ENCODE peak calls at places on chromosomes 5 and 9, in five cellular contexts. One of them, this sample, is unnamed.

GRCh38 chr9:95784318-95784717 is 91.2 kb upstream of the ERCC6L2 start:
- DNase-seq in NCI-H1694 treated with DMSO at 0.1 percent for 48 hours: no peak
- DNase-seq in NCI-H460: no peak
- DNase-seq in iris pigment epithelial cell: no peak
- DNase-seq in neural crest cell: no peak
- DNase-seq in this sample: no peak

GRCh38 chr5:172772112-172772906 is 1.3 kb upstream of the DUSP1 start:
- DNase-seq in NCI-H460: peak
- DNase-seq in NCI-H1694 treated with DMSO at 0.1 percent for 48 hours: peak
- DNase-seq in neural crest cell: peak
- DNase-seq in iris pigment epithelial cell: peak
- DNase-seq in this sample: peak

GRCh38 chr9:6610073-6610472 is 35.5 kb downstream of the GLDC start:
- DNase-seq in NCI-H1694 treated with DMSO at 0.1 percent for 48 hours: no peak
- DNase-seq in neural crest cell: no peak
- DNase-seq in NCI-H460: no peak
- DNase-seq in iris pigment epithelial cell: no peak
- DNase-seq in this sample: no peak

GRCh38 chr9:91948423-91949292 is 1.4 kb downstream of the ROR2 start:
- DNase-seq in neural crest cell: peak
- DNase-seq in iris pigment epithelial cell: peak
- DNase-seq in NCI-H1694 treated with DMSO at 0.1 percent for 48 hours: no peak
- DNase-seq in NCI-H460: peak
- DNase-seq in this sample: peak

GRCh38 chr5:180463216-180463900 is 30.8 kb upstream of the CNOT6 start:
- DNase-seq in NCI-H460: no peak
- DNase-seq in NCI-H1694 treated with DMSO at 0.1 percent for 48 hours: no peak
- DNase-seq in iris pigment epithelial cell: no peak
- DNase-seq in neural crest cell: no peak
- DNase-seq in this sample: no peak

GRCh38 chr9:18109670-18110069 is 364.3 kb upstream of the ADAMTSL1 start:
- DNase-seq in neural crest cell: no peak
- DNase-seq in NCI-H460: no peak
- DNase-seq in iris pigment epithelial cell: no peak
- DNase-seq in NCI-H1694 treated with DMSO at 0.1 percent for 48 hours: peak
- DNase-seq in this sample: no peak

GRCh38 chr5:113152053-113152452 is 175.5 kb downstream of the DCP2 start:
- DNase-seq in iris pigment epithelial cell: no peak
- DNase-seq in neural crest cell: no peak
- DNase-seq in NCI-H1694 treated with DMSO at 0.1 percent for 48 hours: no peak
- DNase-seq in NCI-H460: no peak
- DNase-seq in this sample: no peak

GRCh38 chr5:16378762-16379161 is 86.8 kb downstream of the ZNF622 start:
- DNase-seq in NCI-H1694 treated with DMSO at 0.1 percent for 48 hours: no peak
- DNase-seq in iris pigment epithelial cell: no peak
- DNase-seq in NCI-H460: no peak
- DNase-seq in neural crest cell: no peak
- DNase-seq in this sample: no peak

GRCh38 chr5:34804913-34805312 is 34.1 kb upstream of the TTC23L start:
- DNase-seq in NCI-H1694 treated with DMSO at 0.1 percent for 48 hours: no peak
- DNase-seq in iris pigment epithelial cell: peak
- DNase-seq in neural crest cell: no peak
- DNase-seq in NCI-H460: no peak
- DNase-seq in this sample: no peak

GRCh38 chr5:52809884-52810283 is 22.2 kb downstream of the ITGA1 start:
- DNase-seq in NCI-H1694 treated with DMSO at 0.1 percent for 48 hours: no peak
- DNase-seq in neural crest cell: no peak
- DNase-seq in iris pigment epithelial cell: peak
- DNase-seq in NCI-H460: no peak
- DNase-seq in this sample: no peak

GRCh38 chr5:141369994-141370848 is at the start of gene PCDHGB3:
- DNase-seq in iris pigment epithelial cell: peak
- DNase-seq in NCI-H1694 treated with DMSO at 0.1 percent for 48 hours: no peak
- DNase-seq in neural crest cell: no peak
- DNase-seq in NCI-H460: no peak
- DNase-seq in this sample: no peak

GRCh38 chr9:137802521-137803243 is 74.9 kb upstream of the CACNA1B start:
- DNase-seq in neural crest cell: no peak
- DNase-seq in NCI-H460: no peak
- DNase-seq in NCI-H1694 treated with DMSO at 0.1 percent for 48 hours: no peak
- DNase-seq in iris pigment epithelial cell: no peak
- DNase-seq in this sample: no peak

GRCh38 chr9:78713746-78714405 is 417.0 kb downstream of the PSAT1 start:
- DNase-seq in neural crest cell: no peak
- DNase-seq in iris pigment epithelial cell: peak
- DNase-seq in NCI-H460: no peak
- DNase-seq in NCI-H1694 treated with DMSO at 0.1 percent for 48 hours: no peak
- DNase-seq in this sample: no peak

GRCh38 chr9:133059623-133060022 is 2.2 kb upstream of the CEL start:
- DNase-seq in neural crest cell: no peak
- DNase-seq in NCI-H460: no peak
- DNase-seq in NCI-H1694 treated with DMSO at 0.1 percent for 48 hours: no peak
- DNase-seq in iris pigment epithelial cell: no peak
- DNase-seq in this sample: no peak

GRCh38 chr9:88303785-88304495 is 84.3 kb upstream of the SPIN1 start:
- DNase-seq in iris pigment epithelial cell: peak
- DNase-seq in neural crest cell: no peak
- DNase-seq in NCI-H460: no peak
- DNase-seq in NCI-H1694 treated with DMSO at 0.1 percent for 48 hours: no peak
- DNase-seq in this sample: no peak

GRCh38 chr5:147446528-147446927 is 63.3 kb downstream of the DPYSL3 start:
- DNase-seq in neural crest cell: no peak
- DNase-seq in NCI-H1694 treated with DMSO at 0.1 percent for 48 hours: peak
- DNase-seq in NCI-H460: no peak
- DNase-seq in iris pigment epithelial cell: no peak
- DNase-seq in this sample: no peak

GRCh38 chr9:136616948-136617695 is 45.6 kb upstream of the EGFL7 start:
- DNase-seq in iris pigment epithelial cell: no peak
- DNase-seq in NCI-H1694 treated with DMSO at 0.1 percent for 48 hours: no peak
- DNase-seq in NCI-H460: no peak
- DNase-seq in neural crest cell: no peak
- DNase-seq in this sample: no peak

GRCh38 chr9:6080154-6080716 is 64.8 kb upstream of the RANBP6 start:
- DNase-seq in NCI-H460: peak
- DNase-seq in neural crest cell: peak
- DNase-seq in iris pigment epithelial cell: peak
- DNase-seq in NCI-H1694 treated with DMSO at 0.1 percent for 48 hours: peak
- DNase-seq in this sample: peak

GRCh38 chr9:20728493-20729220 is 44.6 kb downstream of the FOCAD start:
- DNase-seq in NCI-H460: no peak
- DNase-seq in neural crest cell: no peak
- DNase-seq in iris pigment epithelial cell: peak
- DNase-seq in NCI-H1694 treated with DMSO at 0.1 percent for 48 hours: no peak
- DNase-seq in this sample: no peak

GRCh38 chr9:136629879-136630661 is 32.6 kb upstream of the EGFL7 start:
- DNase-seq in neural crest cell: peak
- DNase-seq in NCI-H460: peak
- DNase-seq in NCI-H1694 treated with DMSO at 0.1 percent for 48 hours: peak
- DNase-seq in iris pigment epithelial cell: peak
- DNase-seq in this sample: no peak

GRCh38 chr5:132837868-132838267 is 7.4 kb upstream of the SHROOM1 start:
- DNase-seq in neural crest cell: no peak
- DNase-seq in iris pigment epithelial cell: no peak
- DNase-seq in NCI-H1694 treated with DMSO at 0.1 percent for 48 hours: no peak
- DNase-seq in NCI-H460: no peak
- DNase-seq in this sample: no peak

GRCh38 chr5:172773481-172774469 is 2.8 kb upstream of the DUSP1 start:
- DNase-seq in NCI-H1694 treated with DMSO at 0.1 percent for 48 hours: no peak
- DNase-seq in iris pigment epithelial cell: peak
- DNase-seq in NCI-H460: no peak
- DNase-seq in neural crest cell: no peak
- DNase-seq in this sample: no peak

GRCh38 chr9:78053627-78054026 is 22.0 kb upstream of the GNAQ start:
- DNase-seq in neural crest cell: no peak
- DNase-seq in iris pigment epithelial cell: no peak
- DNase-seq in NCI-H460: no peak
- DNase-seq in NCI-H1694 treated with DMSO at 0.1 percent for 48 hours: no peak
- DNase-seq in this sample: no peak

GRCh38 chr5:125331987-125332628 is 585.7 kb upstream of the ZNF608 start:
- DNase-seq in NCI-H1694 treated with DMSO at 0.1 percent for 48 hours: peak
- DNase-seq in neural crest cell: no peak
- DNase-seq in iris pigment epithelial cell: no peak
- DNase-seq in NCI-H460: no peak
- DNase-seq in this sample: peak

GRCh38 chr5:55763736-55764420 is 26.0 kb downstream of the DDX4 start:
- DNase-seq in neural crest cell: no peak
- DNase-seq in NCI-H460: no peak
- DNase-seq in iris pigment epithelial cell: no peak
- DNase-seq in NCI-H1694 treated with DMSO at 0.1 percent for 48 hours: no peak
- DNase-seq in this sample: no peak